ENCODE peak calls at places on chromosomes 13 and 19, in four cellular contexts. Z is Daoy, P is NCI-H1092 treated with DMSO at 0.1 percent for 48 hours, Y is ACHN. A is an unnamed sample.

GRCh38 chr19:1884719-1885334 is 469 bp downstream of the ABHD17A start:
- DNase-seq in Y (peak; percentile 24), P (no peak), Z (peak; percentile 33), A (no peak)

GRCh38 chr13:23753523-23753922 is 135.7 kb downstream of the MIPEP start:
- DNase-seq in Y (no peak), Z (peak; percentile 20), P (no peak), A (no peak)

GRCh38 chr13:77034883-77035282 is 7.9 kb upstream of the FBXL3 start:
- DNase-seq in Y (no peak), Z (peak; percentile 27), P (no peak), A (no peak)

GRCh38 chr19:19263886-19264487 is 9.1 kb downstream of the TM6SF2 start:
- DNase-seq in Z (no peak), Y (no peak), P (no peak), A (no peak)

GRCh38 chr19:344625-345319 is at the start of gene MIER2:
- DNase-seq in Z (peak; percentile 84), Y (peak; percentile 53), P (peak; percentile 71), A (peak; percentile 22)

GRCh38 chr19:3809881-3810707 is 23.9 kb upstream of the MATK start:
- DNase-seq in P (no peak), Z (no peak), Y (no peak), A (no peak)

GRCh38 chr13:29817604-29818378 is 32.6 kb downstream of the UBL3 start:
- DNase-seq in Y (no peak), Z (no peak), P (no peak), A (no peak)

GRCh38 chr19:46748325-46749109 is 2.3 kb upstream of the STRN4 start:
- DNase-seq in Y (peak; percentile 33), Z (peak; percentile 59), P (no peak), A (peak; percentile 29)

GRCh38 chr19:41604831-41605230 is 22.0 kb downstream of the CEACAM4 start:
- DNase-seq in Y (no peak), P (no peak), Z (no peak), A (no peak)

GRCh38 chr13:91950803-91951202 is 552.4 kb downstream of the GPC5 start:
- DNase-seq in P (no peak), Y (no peak), Z (no peak), A (no peak)

GRCh38 chr13:85277753-85278152 is 521.5 kb downstream of the SLITRK6 start:
- DNase-seq in P (no peak), Y (peak; percentile 7), Z (peak; percentile 48), A (no peak)

GRCh38 chr19:33798701-33799111 is 2.0 kb downstream of the KCTD15 start:
- DNase-seq in Y (no peak), Z (no peak), P (no peak), A (no peak)

GRCh38 chr13:46062190-46062589 is 9.6 kb upstream of the ZC3H13 start:
- DNase-seq in Z (peak; percentile 50), P (no peak), Y (no peak), A (no peak)

GRCh38 chr19:30349131-30349730 is 23.0 kb upstream of the ZNF536 start:
- DNase-seq in Y (no peak), P (no peak), Z (no peak), A (no peak)

GRCh38 chr13:71865858-71866172 is 1.2 kb downstream of the DACH1 start:
- DNase-seq in P (peak; percentile 52), Y (no peak), Z (no peak), A (no peak)

GRCh38 chr19:45069056-45069455 is 7.2 kb downstream of the ZNF296 start:
- DNase-seq in P (no peak), Y (peak; percentile 11), Z (peak; percentile 49), A (no peak)

GRCh38 chr19:6495947-6496346 is 6.2 kb downstream of the TUBB4A start:
- DNase-seq in P (no peak), Y (no peak), Z (no peak), A (no peak)

GRCh38 chr19:42178791-42179500 is 38.5 kb downstream of the DEDD2 start:
- DNase-seq in Y (peak; percentile 10), Z (no peak), P (peak; percentile 27), A (peak; percentile 3)

GRCh38 chr13:78047151-78047550 is 128.5 kb upstream of the EDNRB start:
- DNase-seq in Y (no peak), Z (no peak), P (no peak), A (no peak)

GRCh38 chr13:21691928-21692327 is 21.1 kb downstream of the FGF9 start:
- DNase-seq in Z (no peak), P (no peak), Y (no peak), A (no peak)

GRCh38 chr13:98450495-98451167 is 126.3 kb downstream of the STK24 start:
- DNase-seq in Z (no peak), P (no peak), Y (no peak), A (no peak)

GRCh38 chr19:14138576-14139265 is 2.3 kb upstream of the ASF1B start:
- DNase-seq in Y (no peak), P (no peak), Z (peak; percentile 65), A (no peak)